ENCODE peak calls at places on chromosomes 11 and 22, in eight cellular contexts. One of them, this sample, is unnamed.

GRCh38 chr11:106733518-106734162 is 284.6 kb downstream of the GUCY1A2 start:
- DNase-seq in HCT116: no peak
- DNase-seq in H1: no peak
- DNase-seq in HepG2: no peak
- DNase-seq in endothelial cell of umbilical vein: no peak
- DNase-seq in GM12878: no peak
- DNase-seq in SK-N-SH: no peak
- DNase-seq in K562: no peak
- DNase-seq in this sample: no peak

GRCh38 chr11:44120169-44120568 is 24.7 kb downstream of the EXT2 start:
- DNase-seq in HCT116: no peak
- DNase-seq in HepG2: no peak
- DNase-seq in GM12878: no peak
- DNase-seq in SK-N-SH: peak
- DNase-seq in endothelial cell of umbilical vein: no peak
- DNase-seq in H1: no peak
- DNase-seq in K562: peak
- DNase-seq in this sample: no peak

GRCh38 chr11:3130269-3131071 is 34.6 kb downstream of the OSBPL5 start:
- DNase-seq in HepG2: no peak
- DNase-seq in SK-N-SH: no peak
- DNase-seq in endothelial cell of umbilical vein: no peak
- DNase-seq in GM12878: no peak
- DNase-seq in HCT116: no peak
- DNase-seq in K562: no peak
- DNase-seq in H1: no peak
- DNase-seq in this sample: no peak

GRCh38 chr11:62013266-62014157 is 46.1 kb upstream of the FTH1 start:
- DNase-seq in K562: no peak
- DNase-seq in SK-N-SH: no peak
- DNase-seq in H1: no peak
- DNase-seq in HCT116: no peak
- DNase-seq in GM12878: no peak
- DNase-seq in HepG2: no peak
- DNase-seq in endothelial cell of umbilical vein: no peak
- DNase-seq in this sample: no peak

GRCh38 chr11:62694455-62695167 is 5.3 kb upstream of the LRRN4CL start:
- DNase-seq in SK-N-SH: peak
- DNase-seq in K562: peak
- DNase-seq in GM12878: no peak
- DNase-seq in H1: peak
- DNase-seq in endothelial cell of umbilical vein: peak
- DNase-seq in HepG2: peak
- DNase-seq in HCT116: peak
- DNase-seq in this sample: no peak

GRCh38 chr11:2703487-2704141 is 3.8 kb upstream of the KCNQ1OT1 start:
- DNase-seq in HepG2: no peak
- DNase-seq in SK-N-SH: no peak
- DNase-seq in K562: no peak
- DNase-seq in endothelial cell of umbilical vein: no peak
- DNase-seq in HCT116: no peak
- DNase-seq in H1: no peak
- DNase-seq in GM12878: no peak
- DNase-seq in this sample: peak

GRCh38 chr22:32917577-32918375 is 116.3 kb downstream of the TIMP3 start:
- DNase-seq in GM12878: no peak
- DNase-seq in HepG2: no peak
- DNase-seq in H1: no peak
- DNase-seq in endothelial cell of umbilical vein: no peak
- DNase-seq in K562: no peak
- DNase-seq in SK-N-SH: no peak
- DNase-seq in HCT116: no peak
- DNase-seq in this sample: no peak

GRCh38 chr11:35066783-35067476 is 72.0 kb upstream of the CD44 start:
- DNase-seq in endothelial cell of umbilical vein: no peak
- DNase-seq in GM12878: no peak
- DNase-seq in K562: no peak
- DNase-seq in SK-N-SH: no peak
- DNase-seq in HepG2: no peak
- DNase-seq in H1: no peak
- DNase-seq in HCT116: no peak
- DNase-seq in this sample: no peak

GRCh38 chr11:64842851-64843841 is 1.3 kb downstream of the CDC42BPG start:
- DNase-seq in HepG2: peak
- DNase-seq in endothelial cell of umbilical vein: no peak
- DNase-seq in K562: peak
- DNase-seq in H1: peak
- DNase-seq in SK-N-SH: no peak
- DNase-seq in GM12878: no peak
- DNase-seq in HCT116: no peak
- DNase-seq in this sample: no peak

GRCh38 chr22:48872271-48873260 is 955.1 kb downstream of the BRD1 start:
- DNase-seq in SK-N-SH: no peak
- DNase-seq in HepG2: no peak
- DNase-seq in H1: no peak
- DNase-seq in HCT116: no peak
- DNase-seq in K562: no peak
- DNase-seq in endothelial cell of umbilical vein: no peak
- DNase-seq in GM12878: no peak
- DNase-seq in this sample: peak

GRCh38 chr11:132310390-132311375 is 940.3 kb downstream of the NTM start:
- DNase-seq in H1: no peak
- DNase-seq in HepG2: no peak
- DNase-seq in endothelial cell of umbilical vein: no peak
- DNase-seq in HCT116: no peak
- DNase-seq in K562: no peak
- DNase-seq in SK-N-SH: peak
- DNase-seq in GM12878: no peak
- DNase-seq in this sample: no peak

GRCh38 chr22:18156878-18157713 is 7.1 kb downstream of the USP18 start:
- DNase-seq in H1: peak
- DNase-seq in HepG2: peak
- DNase-seq in HCT116: peak
- DNase-seq in GM12878: no peak
- DNase-seq in endothelial cell of umbilical vein: peak
- DNase-seq in SK-N-SH: peak
- DNase-seq in K562: peak
- DNase-seq in this sample: no peak

GRCh38 chr11:43947003-43947500 is 4.6 kb downstream of the C11orf96 start:
- DNase-seq in HepG2: peak
- DNase-seq in GM12878: no peak
- DNase-seq in H1: no peak
- DNase-seq in endothelial cell of umbilical vein: no peak
- DNase-seq in HCT116: peak
- DNase-seq in K562: peak
- DNase-seq in SK-N-SH: no peak
- DNase-seq in this sample: no peak

GRCh38 chr22:49294656-49295464 is 532.8 kb downstream of the BRD1 start:
- DNase-seq in SK-N-SH: no peak
- DNase-seq in H1: peak
- DNase-seq in endothelial cell of umbilical vein: no peak
- DNase-seq in HepG2: no peak
- DNase-seq in K562: no peak
- DNase-seq in GM12878: no peak
- DNase-seq in HCT116: no peak
- DNase-seq in this sample: no peak

GRCh38 chr11:131674051-131674755 is 303.8 kb downstream of the NTM start:
- DNase-seq in GM12878: no peak
- DNase-seq in HCT116: peak
- DNase-seq in HepG2: peak
- DNase-seq in endothelial cell of umbilical vein: peak
- DNase-seq in K562: peak
- DNase-seq in SK-N-SH: peak
- DNase-seq in H1: peak
- DNase-seq in this sample: no peak

GRCh38 chr11:46120361-46120710 is 918 bp downstream of the PHF21A start:
- DNase-seq in SK-N-SH: no peak
- DNase-seq in HepG2: no peak
- DNase-seq in endothelial cell of umbilical vein: no peak
- DNase-seq in H1: no peak
- DNase-seq in HCT116: no peak
- DNase-seq in K562: peak
- DNase-seq in GM12878: no peak
- DNase-seq in this sample: no peak

GRCh38 chr11:5910521-5910920 is 17.5 kb downstream of the OR52E5 start:
- DNase-seq in H1: no peak
- DNase-seq in endothelial cell of umbilical vein: no peak
- DNase-seq in GM12878: no peak
- DNase-seq in HCT116: no peak
- DNase-seq in HepG2: no peak
- DNase-seq in K562: no peak
- DNase-seq in SK-N-SH: no peak
- DNase-seq in this sample: no peak

GRCh38 chr11:73157141-73158010 is 15.3 kb upstream of the FCHSD2 start:
- DNase-seq in HepG2: peak
- DNase-seq in endothelial cell of umbilical vein: no peak
- DNase-seq in HCT116: no peak
- DNase-seq in GM12878: no peak
- DNase-seq in K562: no peak
- DNase-seq in H1: no peak
- DNase-seq in SK-N-SH: peak
- DNase-seq in this sample: no peak

GRCh38 chr11:2247496-2247895 is 22.9 kb downstream of the ASCL2 start:
- DNase-seq in H1: no peak
- DNase-seq in GM12878: no peak
- DNase-seq in K562: no peak
- DNase-seq in HepG2: no peak
- DNase-seq in SK-N-SH: peak
- DNase-seq in endothelial cell of umbilical vein: no peak
- DNase-seq in HCT116: no peak
- DNase-seq in this sample: no peak

DNA sequence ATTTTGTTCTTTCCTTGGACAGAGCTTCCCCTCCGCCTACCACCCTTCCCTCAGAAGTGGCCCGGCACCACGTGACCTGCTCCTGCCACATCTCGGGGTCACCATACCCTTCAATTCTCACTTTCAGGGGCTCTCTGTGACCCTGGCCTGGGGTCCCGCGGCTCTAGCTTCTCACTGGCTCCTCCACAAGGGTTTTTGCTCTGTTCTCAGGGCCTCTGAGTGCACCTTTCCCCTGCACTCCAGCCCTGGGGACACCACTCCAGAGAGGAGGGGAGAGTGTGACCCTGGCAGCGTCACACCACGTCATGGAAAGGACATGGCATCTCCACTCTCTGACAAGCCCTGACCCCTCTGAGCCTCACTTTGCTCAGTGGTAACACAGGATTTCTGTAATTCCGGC is 17.4 kb downstream of the POU2F3 start:
- DNase-seq in GM12878: no peak
- DNase-seq in HepG2: no peak
- DNase-seq in K562: no peak
- DNase-seq in H1: no peak
- DNase-seq in SK-N-SH: no peak
- DNase-seq in HCT116: no peak
- DNase-seq in endothelial cell of umbilical vein: no peak
- DNase-seq in this sample: no peak
- H3K9ac ChIP-seq in GM12878: no peak
- H3K9ac ChIP-seq in HepG2: no peak
- H3K9ac ChIP-seq in K562: no peak
- H3K9ac ChIP-seq in H1: no peak
- H3K9ac ChIP-seq in SK-N-SH: no peak
- H3K9ac ChIP-seq in HCT116: no peak
- H3K9ac ChIP-seq in endothelial cell of umbilical vein: no peak
- H3K9ac ChIP-seq in this sample: no peak

GRCh38 chr22:46201059-46201757 is 48.9 kb downstream of the CDPF1 start:
- DNase-seq in H1: peak
- DNase-seq in SK-N-SH: no peak
- DNase-seq in HepG2: peak
- DNase-seq in GM12878: no peak
- DNase-seq in K562: no peak
- DNase-seq in HCT116: peak
- DNase-seq in endothelial cell of umbilical vein: no peak
- DNase-seq in this sample: no peak

GRCh38 chr22:46203590-46203980 is 46.5 kb downstream of the CDPF1 start:
- DNase-seq in GM12878: no peak
- DNase-seq in endothelial cell of umbilical vein: no peak
- DNase-seq in HCT116: no peak
- DNase-seq in K562: no peak
- DNase-seq in SK-N-SH: no peak
- DNase-seq in HepG2: no peak
- DNase-seq in H1: no peak
- DNase-seq in this sample: no peak

GRCh38 chr22:46198274-46198673 is 47.9 kb downstream of the PPARA start:
- DNase-seq in HepG2: no peak
- DNase-seq in K562: no peak
- DNase-seq in HCT116: no peak
- DNase-seq in SK-N-SH: no peak
- DNase-seq in endothelial cell of umbilical vein: no peak
- DNase-seq in GM12878: no peak
- DNase-seq in H1: no peak
- DNase-seq in this sample: no peak

DNA sequence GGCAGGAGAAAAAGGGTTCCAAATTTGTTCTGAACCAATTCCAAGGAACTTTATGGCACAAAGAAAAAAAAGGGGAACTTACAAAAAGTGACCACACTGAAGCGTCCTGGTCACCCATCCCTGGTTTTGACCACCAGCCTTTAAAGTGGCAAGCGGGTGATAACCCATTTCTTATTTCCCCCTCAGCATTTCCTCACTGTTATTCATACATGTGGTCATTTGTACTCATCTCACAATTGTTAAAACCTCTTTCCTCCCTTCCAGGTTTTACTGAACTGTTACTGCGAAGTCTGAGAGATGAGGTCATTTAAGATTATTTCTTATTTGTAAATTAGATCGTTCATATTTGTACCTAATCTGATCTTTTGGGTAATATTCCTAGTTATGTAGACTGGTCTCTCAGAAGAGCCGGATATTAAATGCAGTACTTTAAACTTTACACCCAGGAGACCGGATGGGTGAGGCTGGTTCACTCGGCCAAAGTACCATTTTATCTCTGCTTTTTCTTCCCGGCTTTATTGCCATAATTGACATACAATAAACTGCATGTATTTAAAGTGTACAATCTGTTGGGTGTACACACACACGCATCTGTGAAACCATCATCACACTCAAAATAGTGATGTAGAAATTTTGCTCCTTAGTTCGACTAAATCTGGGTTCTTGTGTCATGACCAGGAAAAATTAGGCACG is 47.0 kb downstream of the CDPF1 start:
- DNase-seq in endothelial cell of umbilical vein: no peak
- DNase-seq in K562: no peak
- DNase-seq in HCT116: no peak
- DNase-seq in H1: no peak
- DNase-seq in GM12878: no peak
- DNase-seq in SK-N-SH: no peak
- DNase-seq in HepG2: no peak
- DNase-seq in this sample: no peak
- TF ChIP-seq POLR2AphosphoS5 in endothelial cell of umbilical vein: no peak
- TF ChIP-seq POLR2AphosphoS5 in K562: no peak
- TF ChIP-seq POLR2AphosphoS5 in HCT116: no peak
- TF ChIP-seq POLR2AphosphoS5 in H1: no peak
- TF ChIP-seq POLR2AphosphoS5 in GM12878: no peak
- TF ChIP-seq POLR2AphosphoS5 in SK-N-SH: no peak
- TF ChIP-seq POLR2AphosphoS5 in HepG2: no peak
- TF ChIP-seq POLR2AphosphoS5 in this sample: no peak

GRCh38 chr11:70863186-70863585 is 389.2 kb downstream of the SHANK2 start:
- DNase-seq in endothelial cell of umbilical vein: no peak
- DNase-seq in GM12878: no peak
- DNase-seq in SK-N-SH: no peak
- DNase-seq in HCT116: no peak
- DNase-seq in HepG2: no peak
- DNase-seq in K562: no peak
- DNase-seq in H1: no peak
- DNase-seq in this sample: no peak
- H3K9ac ChIP-seq in endothelial cell of umbilical vein: no peak
- H3K9ac ChIP-seq in GM12878: no peak
- H3K9ac ChIP-seq in SK-N-SH: no peak
- H3K9ac ChIP-seq in HCT116: no peak
- H3K9ac ChIP-seq in HepG2: no peak
- H3K9ac ChIP-seq in K562: no peak
- H3K9ac ChIP-seq in H1: no peak
- H3K9ac ChIP-seq in this sample: no peak

GRCh38 chr11:76770642-76771445 is 12.3 kb upstream of the TSKU start:
- DNase-seq in endothelial cell of umbilical vein: no peak
- DNase-seq in HepG2: peak
- DNase-seq in HCT116: no peak
- DNase-seq in K562: no peak
- DNase-seq in SK-N-SH: no peak
- DNase-seq in GM12878: no peak
- DNase-seq in H1: no peak
- DNase-seq in this sample: no peak
- TF ChIP-seq POLR2AphosphoS5 in endothelial cell of umbilical vein: no peak
- TF ChIP-seq POLR2AphosphoS5 in HepG2: no peak
- TF ChIP-seq POLR2AphosphoS5 in HCT116: no peak
- TF ChIP-seq POLR2AphosphoS5 in K562: no peak
- TF ChIP-seq POLR2AphosphoS5 in SK-N-SH: no peak
- TF ChIP-seq POLR2AphosphoS5 in GM12878: no peak
- TF ChIP-seq POLR2AphosphoS5 in H1: no peak
- TF ChIP-seq POLR2AphosphoS5 in this sample: no peak

This sample was measured in SK-N-MC.